ENCODE peak calls at places on chromosomes 11 and 22, in seven cellular contexts. N is AG04450, X is progenitor cell of endocrine pancreas, Z is RWPE1, C is RCC 7860, R is anterior cingulate cortex, M is A549. L is an unnamed sample.
A peak's percentile ranks its signal among the peaks of the same experiment; 100 is the strongest.

GRCh38 chr22:36816635-36817428 is at the start of gene PVALB:
- DNase-seq in N (no peak), X (no peak), Z (peak; percentile 27), C (no peak), R (no peak), M (peak; percentile 23), L (peak; percentile 7)

GRCh38 chr22:49024775-49025440 is 802.8 kb downstream of the BRD1 start:
- DNase-seq in N (no peak), X (no peak), Z (no peak), C (no peak), R (no peak), M (no peak), L (no peak)

GRCh38 chr22:35540600-35541253 is at the start of gene RASD2:
- DNase-seq in N (no peak), X (peak; percentile 22), Z (peak; percentile 8), C (peak; percentile 37), R (peak; percentile 30), M (peak; percentile 51), L (no peak)

GRCh38 chr22:29799217-29799680 is 32.1 kb downstream of the UQCR10 start:
- DNase-seq in N (peak; percentile 86), X (no peak), Z (peak; percentile 89), C (peak; percentile 79), R (peak; percentile 68), M (peak; percentile 78), L (peak; percentile 86)

GRCh38 chr11:60169264-60169915 is 13.5 kb downstream of the MS4A6A start:
- DNase-seq in N (no peak), X (no peak), Z (peak; percentile 53), C (peak; percentile 49), R (no peak), M (peak; percentile 10), L (no peak)

GRCh38 chr11:132631956-132632355 is 900.3 kb downstream of the OPCML start:
- DNase-seq in N (no peak), X (no peak), Z (no peak), C (no peak), R (no peak), M (no peak), L (peak; percentile 38)

GRCh38 chr11:70826541-70826943 is 425.8 kb downstream of the SHANK2 start:
- DNase-seq in N (no peak), X (no peak), Z (peak; percentile 11), C (no peak), R (peak; percentile 38), M (no peak), L (no peak)

GRCh38 chr22:29098296-29098695 is 25.5 kb downstream of the KREMEN1 start:
- DNase-seq in N (no peak), X (no peak), Z (no peak), C (no peak), R (no peak), M (no peak), L (no peak)

GRCh38 chr22:37275622-37276021 is 6.7 kb upstream of the CYTH4 start:
- DNase-seq in N (no peak), X (no peak), Z (no peak), C (peak; percentile 23), R (no peak), M (no peak), L (no peak)

GRCh38 chr11:134622458-134622857 is 210.4 kb upstream of the B3GAT1 start:
- DNase-seq in N (no peak), X (no peak), Z (no peak), C (no peak), R (no peak), M (no peak), L (no peak)

GRCh38 chr22:29609139-29609538 is 5.7 kb downstream of the NF2 start:
- DNase-seq in N (no peak), X (no peak), Z (no peak), C (no peak), R (no peak), M (peak; percentile 16), L (no peak)

GRCh38 chr11:134139873-134140331 is 71.0 kb downstream of the JAM3 start:
- DNase-seq in N (peak; percentile 64), X (no peak), Z (peak; percentile 67), C (peak; percentile 25), R (peak; percentile 83), M (peak; percentile 8), L (peak; percentile 61)

GRCh38 chr22:30348395-30348794 is 8.3 kb downstream of the SF3A1 start:
- DNase-seq in N (no peak), X (no peak), Z (no peak), C (no peak), R (no peak), M (no peak), L (no peak)

GRCh38 chr11:57777969-57778317 is 16.3 kb downstream of the CTNND1 start:
- DNase-seq in N (no peak), X (no peak), Z (no peak), C (no peak), R (no peak), M (peak; percentile 41), L (no peak)

GRCh38 chr11:129694538-129694937 is 121.1 kb upstream of the TMEM45B start:
- DNase-seq in N (no peak), X (no peak), Z (no peak), C (no peak), R (no peak), M (no peak), L (no peak)

GRCh38 chr11:109547356-109548027 is 125.5 kb downstream of the C11orf87 start:
- DNase-seq in N (peak; percentile 27), X (no peak), Z (peak; percentile 44), C (peak; percentile 82), R (no peak), M (no peak), L (peak; percentile 13)

L was measured in NCI-H460.